ENCODE peak calls at places on chromosomes 3 and 15, in four cellular contexts. One of them, this sample, is unnamed.

GRCh38 chr3:50189274-50189673 is 2.1 kb upstream of the GNAT1 start:
- DNase-seq in transverse colon: peak; percentile 75
- DNase-seq in GM12878: no peak
- DNase-seq in tibial nerve: peak; percentile 61
- DNase-seq in this sample: peak; percentile 59

GRCh38 chr15:90106522-90107117 is 4.4 kb upstream of the IDH2 start:
- DNase-seq in GM12878: no peak
- DNase-seq in tibial nerve: no peak
- DNase-seq in transverse colon: no peak
- DNase-seq in this sample: no peak

GRCh38 chr3:190059242-190059590 is 61.5 kb downstream of the P3H2 start:
- DNase-seq in transverse colon: no peak
- DNase-seq in GM12878: no peak
- DNase-seq in tibial nerve: no peak
- DNase-seq in this sample: no peak

GRCh38 chr3:8606666-8607065 is 37.9 kb downstream of the SSUH2 start:
- DNase-seq in tibial nerve: no peak
- DNase-seq in transverse colon: no peak
- DNase-seq in GM12878: no peak
- DNase-seq in this sample: no peak

GRCh38 chr3:61778095-61778494 is 216.7 kb downstream of the PTPRG start:
- DNase-seq in transverse colon: no peak
- DNase-seq in tibial nerve: no peak
- DNase-seq in GM12878: no peak
- DNase-seq in this sample: no peak

GRCh38 chr3:28786446-28786845 is 437.8 kb upstream of the AZI2 start:
- DNase-seq in tibial nerve: no peak
- DNase-seq in transverse colon: no peak
- DNase-seq in GM12878: no peak
- DNase-seq in this sample: no peak

GRCh38 chr15:87155771-87156170 is 1076.1 kb downstream of the AGBL1 start:
- DNase-seq in transverse colon: no peak
- DNase-seq in tibial nerve: no peak
- DNase-seq in GM12878: no peak
- DNase-seq in this sample: no peak

GRCh38 chr3:167289435-167289834 is 90.7 kb downstream of the ZBBX start:
- DNase-seq in tibial nerve: no peak
- DNase-seq in GM12878: no peak
- DNase-seq in transverse colon: no peak
- DNase-seq in this sample: no peak

GRCh38 chr15:69293741-69294615 is 4.7 kb upstream of the PAQR5 start:
- DNase-seq in GM12878: no peak
- DNase-seq in transverse colon: no peak
- DNase-seq in tibial nerve: no peak
- DNase-seq in this sample: no peak

GRCh38 chr3:54067060-54067459 is 55.3 kb upstream of the CACNA2D3 start:
- DNase-seq in transverse colon: no peak
- DNase-seq in GM12878: no peak
- DNase-seq in tibial nerve: no peak
- DNase-seq in this sample: no peak

GRCh38 chr3:42539871-42540714 is 37.6 kb downstream of the VIPR1 start:
- DNase-seq in GM12878: no peak
- DNase-seq in transverse colon: peak; percentile 85
- DNase-seq in tibial nerve: peak; percentile 36
- DNase-seq in this sample: no peak

GRCh38 chr3:13452490-13453335 is 27.4 kb upstream of the HDAC11 start:
- DNase-seq in GM12878: peak; percentile 17
- DNase-seq in transverse colon: peak; percentile 24
- DNase-seq in tibial nerve: peak; percentile 71
- DNase-seq in this sample: peak; percentile 26

GRCh38 chr3:99845999-99846398 is 28.3 kb downstream of the CMSS1 start:
- DNase-seq in transverse colon: no peak
- DNase-seq in GM12878: no peak
- DNase-seq in tibial nerve: no peak
- DNase-seq in this sample: no peak

GRCh38 chr15:85374831-85375230 is 5.6 kb upstream of the AKAP13 start:
- DNase-seq in GM12878: no peak
- DNase-seq in transverse colon: no peak
- DNase-seq in tibial nerve: no peak
- DNase-seq in this sample: no peak

GRCh38 chr15:78149805-78150751 is 916 bp downstream of the IDH3A start:
- DNase-seq in GM12878: no peak
- DNase-seq in tibial nerve: no peak
- DNase-seq in transverse colon: no peak
- DNase-seq in this sample: no peak

GRCh38 chr15:69666441-69666882 is 213.8 kb downstream of the RPLP1 start:
- DNase-seq in transverse colon: peak; percentile 17
- DNase-seq in tibial nerve: no peak
- DNase-seq in GM12878: no peak
- DNase-seq in this sample: peak; percentile 56

GRCh38 chr3:117399311-117400068 is 689.9 kb downstream of the TUSC7 start:
- DNase-seq in transverse colon: no peak
- DNase-seq in GM12878: no peak
- DNase-seq in tibial nerve: no peak
- DNase-seq in this sample: no peak

GRCh38 chr3:178558637-178559036 is 22.4 kb downstream of the KCNMB2 start:
- DNase-seq in transverse colon: no peak
- DNase-seq in tibial nerve: no peak
- DNase-seq in GM12878: no peak
- DNase-seq in this sample: no peak

GRCh38 chr15:70863450-70864218 is 9.7 kb upstream of the LARP6 start:
- DNase-seq in tibial nerve: peak; percentile 30
- DNase-seq in GM12878: no peak
- DNase-seq in transverse colon: no peak
- DNase-seq in this sample: no peak

GRCh38 chr3:53109190-53109589 is 21.0 kb downstream of the RFT1 start:
- DNase-seq in transverse colon: no peak
- DNase-seq in tibial nerve: no peak
- DNase-seq in GM12878: no peak
- DNase-seq in this sample: no peak

GRCh38 chr3:112786002-112786590 is 60.6 kb downstream of the CD200R1L start:
- DNase-seq in GM12878: no peak
- DNase-seq in tibial nerve: no peak
- DNase-seq in transverse colon: no peak
- DNase-seq in this sample: no peak

GRCh38 chr15:66765478-66766281 is 63.6 kb downstream of the SMAD6 start:
- DNase-seq in GM12878: peak; percentile 69
- DNase-seq in tibial nerve: no peak
- DNase-seq in transverse colon: peak; percentile 67
- DNase-seq in this sample: peak; percentile 46

GRCh38 chr3:53823026-53823955 is 22.9 kb downstream of the CHDH start:
- DNase-seq in transverse colon: no peak
- DNase-seq in GM12878: no peak
- DNase-seq in tibial nerve: no peak
- DNase-seq in this sample: no peak

GRCh38 chr15:90869601-90870353 is 1.4 kb downstream of the FURIN start:
- DNase-seq in tibial nerve: peak; percentile 67
- DNase-seq in transverse colon: peak; percentile 60
- DNase-seq in GM12878: no peak
- DNase-seq in this sample: no peak

GRCh38 chr3:167691366-167691765 is 37.6 kb upstream of the WDR49 start:
- DNase-seq in transverse colon: no peak
- DNase-seq in tibial nerve: no peak
- DNase-seq in GM12878: peak; percentile 84
- DNase-seq in this sample: no peak

GRCh38 chr3:9098716-9099675 is 135.7 kb upstream of the RAD18 start:
- DNase-seq in GM12878: no peak
- DNase-seq in tibial nerve: no peak
- DNase-seq in transverse colon: no peak
- DNase-seq in this sample: peak; percentile 53

GRCh38 chr3:77038468-77038927 is 1.4 kb upstream of the ROBO2 start:
- DNase-seq in transverse colon: peak; percentile 40
- DNase-seq in GM12878: no peak
- DNase-seq in tibial nerve: peak; percentile 44
- DNase-seq in this sample: peak; percentile 73

GRCh38 chr3:111412656-111413055 is 129.3 kb upstream of the CD96 start:
- DNase-seq in GM12878: no peak
- DNase-seq in tibial nerve: no peak
- DNase-seq in transverse colon: no peak
- DNase-seq in this sample: no peak

GRCh38 chr3:42515391-42515916 is 13.0 kb downstream of the VIPR1 start:
- DNase-seq in transverse colon: peak; percentile 78
- DNase-seq in tibial nerve: no peak
- DNase-seq in GM12878: no peak
- DNase-seq in this sample: no peak

GRCh38 chr15:96064351-96064756 is 266.1 kb upstream of the NR2F2 start:
- DNase-seq in tibial nerve: no peak
- DNase-seq in transverse colon: no peak
- DNase-seq in GM12878: no peak
- DNase-seq in this sample: peak; percentile 47

GRCh38 chr15:65095011-65095746 is 18.6 kb downstream of the KBTBD13 start:
- DNase-seq in transverse colon: peak; percentile 47
- DNase-seq in GM12878: no peak
- DNase-seq in tibial nerve: no peak
- DNase-seq in this sample: no peak

GRCh38 chr15:69921626-69922624 is 175.8 kb downstream of the TLE3 start:
- DNase-seq in GM12878: peak; percentile 21
- DNase-seq in transverse colon: no peak
- DNase-seq in tibial nerve: no peak
- DNase-seq in this sample: no peak

GRCh38 chr15:92634641-92635272 is 20.8 kb downstream of the FAM174B start:
- DNase-seq in GM12878: no peak
- DNase-seq in tibial nerve: no peak
- DNase-seq in transverse colon: no peak
- DNase-seq in this sample: no peak

DNA sequence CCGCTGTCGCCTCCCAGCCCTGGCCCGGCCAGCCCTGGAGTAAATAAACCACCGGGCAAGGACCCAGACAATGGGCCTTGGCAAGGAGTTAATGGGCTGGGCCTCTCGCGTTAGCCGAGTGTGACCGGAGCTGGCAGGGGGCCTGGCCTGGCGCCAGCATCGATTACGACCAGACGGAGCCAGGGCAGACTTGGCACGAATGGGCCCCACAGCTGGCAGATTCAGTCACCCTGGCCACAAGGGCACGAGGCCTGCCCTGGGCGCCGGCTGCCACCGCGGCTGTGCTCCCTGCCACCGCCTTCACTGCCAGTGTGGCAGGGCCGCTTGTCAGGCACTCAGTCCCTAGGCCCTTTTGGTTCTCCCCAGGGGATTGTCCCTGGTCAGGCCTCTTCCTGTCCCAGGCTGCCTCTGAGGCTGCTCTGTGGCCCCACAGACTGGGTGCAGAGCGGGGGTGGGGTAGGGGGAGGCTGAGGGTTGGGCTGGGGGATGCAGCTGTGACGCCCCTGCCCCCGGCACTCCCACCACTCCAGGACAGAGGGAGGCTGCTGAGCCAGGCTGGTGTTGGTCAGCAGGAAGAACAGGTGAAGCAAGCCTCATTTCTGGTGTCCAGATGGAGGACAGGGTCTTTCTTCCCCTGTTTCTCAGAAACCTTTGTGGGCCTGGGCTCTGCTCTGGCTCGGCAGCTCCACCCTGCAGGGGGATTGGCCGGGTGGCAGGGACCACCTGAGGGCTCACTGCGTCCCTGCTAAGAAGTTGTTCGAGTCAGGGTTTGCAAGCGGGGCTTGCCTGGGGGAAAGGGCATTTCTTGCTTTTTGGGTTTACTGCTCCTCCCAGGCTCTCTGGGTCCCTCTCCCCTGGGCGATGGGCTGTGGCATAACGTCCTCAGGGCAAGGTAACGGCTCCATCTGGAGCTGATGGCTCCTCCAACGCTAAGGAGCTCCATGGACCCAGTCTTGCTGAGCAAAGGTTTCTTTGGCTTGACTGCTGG is 30.5 kb upstream of the SRP14 start:
- DNase-seq in GM12878: no peak
- DNase-seq in transverse colon: peak; percentile 95
- DNase-seq in tibial nerve: peak; percentile 52
- DNase-seq in this sample: peak; percentile 70
- TF ChIP-seq EP300 in GM12878: no peak
- TF ChIP-seq EP300 in transverse colon: no peak
- TF ChIP-seq EP300 in tibial nerve: peak; percentile 92
- TF ChIP-seq EP300 in this sample: no peak

DNA sequence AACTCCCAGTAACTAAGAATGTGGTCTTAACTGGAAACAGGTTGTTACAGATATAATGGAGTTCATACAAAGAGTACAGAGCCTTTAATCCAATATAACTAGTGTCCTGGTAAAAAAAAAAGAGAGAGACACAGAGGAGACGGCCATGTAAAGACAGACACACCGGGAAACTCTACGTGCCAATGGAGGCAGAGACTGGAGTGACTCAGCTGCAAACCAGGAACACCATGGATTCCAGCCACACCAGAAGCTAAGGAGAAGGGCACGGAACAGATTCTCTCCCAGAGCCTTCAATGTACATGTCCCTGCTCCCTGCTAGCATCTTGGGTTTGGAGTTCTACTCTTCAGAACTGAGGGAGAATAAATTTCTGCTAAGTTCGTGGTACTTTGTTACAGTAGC is 4.5 kb downstream of the RNF168 start:
- DNase-seq in transverse colon: no peak
- DNase-seq in GM12878: no peak
- DNase-seq in tibial nerve: no peak
- DNase-seq in this sample: no peak
- H3K27ac ChIP-seq in transverse colon: no peak overlapping the region
- H3K27ac ChIP-seq in GM12878: no peak overlapping the region
- H3K27ac ChIP-seq in tibial nerve: no peak overlapping the region
- H3K27ac ChIP-seq in this sample: no peak overlapping the region

DNA sequence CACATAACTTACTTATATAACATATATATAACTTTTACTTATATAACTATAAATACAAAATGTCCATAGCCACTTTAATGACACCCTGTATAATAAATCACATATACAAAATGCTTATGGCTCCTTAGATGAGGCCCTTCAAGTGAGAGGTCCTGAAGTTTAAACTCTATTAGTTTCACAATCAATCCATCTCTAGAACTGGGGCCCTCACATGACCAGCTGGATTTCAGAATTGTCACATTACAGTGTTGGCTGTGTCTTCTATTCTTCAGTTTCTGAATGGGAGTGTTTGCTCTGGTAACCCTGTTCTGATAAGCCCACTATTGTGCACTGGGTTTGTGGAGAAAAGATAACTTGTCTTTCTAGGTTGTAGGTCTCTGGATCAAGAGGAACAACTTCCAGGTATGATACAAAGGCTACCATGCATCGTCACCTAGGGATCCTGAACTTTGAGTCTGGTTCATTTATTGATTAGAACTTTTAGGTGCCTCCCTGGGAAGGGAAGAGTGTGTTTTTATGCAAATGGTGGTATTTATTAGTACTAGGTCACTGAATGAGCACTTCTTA is 107.9 kb downstream of the DNAH12 start:
- DNase-seq in tibial nerve: no peak
- DNase-seq in transverse colon: no peak
- DNase-seq in GM12878: no peak
- DNase-seq in this sample: no peak
- TF ChIP-seq EP300 in tibial nerve: no peak
- TF ChIP-seq EP300 in transverse colon: no peak
- TF ChIP-seq EP300 in GM12878: no peak
- TF ChIP-seq EP300 in this sample: no peak

DNA sequence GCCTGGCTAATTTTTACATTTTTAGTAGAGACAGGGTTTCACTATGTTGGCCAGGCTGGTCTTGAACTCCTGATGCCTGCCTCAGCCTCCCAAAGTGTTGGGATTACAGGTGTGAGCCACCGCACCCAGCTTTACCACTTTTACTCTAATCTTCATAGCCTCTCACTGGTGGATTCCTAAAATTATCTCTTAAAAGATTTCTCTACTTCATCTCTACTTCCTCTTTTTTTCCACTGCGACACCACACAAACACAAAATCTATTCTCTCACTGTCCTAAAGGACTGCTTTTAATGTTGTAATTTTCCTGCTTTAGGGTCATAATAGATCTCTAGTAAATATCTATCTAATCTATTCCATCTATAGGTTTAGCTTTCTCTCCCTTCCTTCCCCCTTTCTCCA is 34.0 kb upstream of the TBL1XR1 start:
- DNase-seq in transverse colon: no peak
- DNase-seq in GM12878: no peak
- DNase-seq in tibial nerve: no peak
- DNase-seq in this sample: no peak
- H3K27ac ChIP-seq in transverse colon: no peak overlapping the region
- H3K27ac ChIP-seq in GM12878: no peak overlapping the region
- H3K27ac ChIP-seq in tibial nerve: no peak overlapping the region
- H3K27ac ChIP-seq in this sample: no peak overlapping the region

This sample was measured in ovary.